ENCODE peak calls at places on chromosomes 2 and 18, in nine cellular contexts. I, X, H, T, K, R, L, Q and Y are unnamed samples.

GRCh38 chr2:100137318-100137717 is 5.1 kb downstream of the AFF3 start:
- DNase-seq in I (peak), X (no peak), H (no peak), T (no peak), K (no peak), R (no peak), L (no peak), Q (no peak), Y (no peak)

GRCh38 chr18:34158881-34159690 is 65.6 kb downstream of the NOL4 start:
- DNase-seq in I (no peak), X (peak), H (peak), T (peak), K (peak), R (no peak), L (no peak), Q (no peak), Y (no peak)

GRCh38 chr2:23301151-23301550 is 83.8 kb upstream of the KLHL29 start:
- DNase-seq in I (no peak), X (no peak), H (no peak), T (no peak), K (no peak), R (no peak), L (no peak), Q (no peak), Y (no peak)

GRCh38 chr2:236548179-236548918 is 21.3 kb upstream of the ACKR3 start:
- DNase-seq in I (no peak), X (no peak), H (no peak), T (no peak), K (no peak), R (no peak), L (no peak), Q (no peak), Y (no peak)

GRCh38 chr2:97739020-97739892 is 25.9 kb downstream of the ZAP70 start:
- DNase-seq in I (no peak), X (no peak), H (no peak), T (no peak), K (no peak), R (no peak), L (no peak), Q (no peak), Y (no peak)

GRCh38 chr2:233882353-233882752 is 14.2 kb upstream of the MSL3B start:
- DNase-seq in I (no peak), X (no peak), H (no peak), T (no peak), K (no peak), R (no peak), L (no peak), Q (no peak), Y (no peak)

GRCh38 chr2:12302140-12302539 is 414.6 kb upstream of the TRIB2 start:
- DNase-seq in I (no peak), X (no peak), H (no peak), T (no peak), K (no peak), R (no peak), L (no peak), Q (no peak), Y (no peak)

GRCh38 chr2:221204699-221205098 is 367.4 kb downstream of the EPHA4 start:
- DNase-seq in I (no peak), X (no peak), H (peak), T (no peak), K (no peak), R (no peak), L (no peak), Q (no peak), Y (no peak)

GRCh38 chr2:57796527-57796926 is 250.1 kb upstream of the VRK2 start:
- DNase-seq in I (no peak), X (no peak), H (no peak), T (no peak), K (no peak), R (no peak), L (no peak), Q (no peak), Y (no peak)

GRCh38 chr18:28045176-28045810 is 131.6 kb downstream of the CDH2 start:
- DNase-seq in I (peak), X (no peak), H (no peak), T (no peak), K (no peak), R (no peak), L (no peak), Q (no peak), Y (no peak)